ENCODE peak calls at places on chromosomes 16 and 17, in seven cellular contexts. Y is CD8-positive, alpha-beta memory T cell; J is stimulated activated CD8-positive, alpha-beta memory T cell treated with anti-CD3 and anti-CD28 coated beads, Interleukin-2, amount 100 ng/mL, for 1 hour; K is left ventricle myocardium inferior; D is bronchial epithelial cell; W is Karpas-422; F is activated naive CD4-positive, alpha-beta T cell. U is an unnamed sample.

GRCh38 chr17:81566461-81567126 is 14.4 kb upstream of the FAAP100 start:
- DNase-seq in Y (no peak), J (no peak), K (peak), D (peak), W (no peak), F (no peak), U (peak)

GRCh38 chr17:9209347-9209746 is 188.0 kb downstream of the NTN1 start:
- DNase-seq in Y (no peak), J (no peak), K (no peak), D (no peak), W (no peak), F (no peak), U (no peak)

GRCh38 chr17:34503804-34504203 is 75.6 kb upstream of the TMEM132E start:
- DNase-seq in Y (no peak), J (no peak), K (peak), D (no peak), W (no peak), F (no peak), U (no peak)

GRCh38 chr16:2449118-2449517 is 10.8 kb upstream of the TEDC2 start:
- DNase-seq in Y (no peak), J (no peak), K (no peak), D (no peak), W (no peak), F (no peak), U (no peak)

GRCh38 chr17:76440722-76441362 is 12.1 kb downstream of the UBE2O start:
- DNase-seq in Y (no peak), J (no peak), K (no peak), D (no peak), W (no peak), F (no peak), U (no peak)

GRCh38 chr17:80030730-80031410 is 4.8 kb downstream of the TBC1D16 start:
- DNase-seq in Y (no peak), J (no peak), K (no peak), D (peak), W (no peak), F (no peak), U (no peak)

GRCh38 chr16:87411375-87412271 is 19.5 kb downstream of the MAP1LC3B start:
- DNase-seq in Y (no peak), J (no peak), K (peak), D (no peak), W (no peak), F (no peak), U (no peak)

GRCh38 chr16:64412578-64413280 is 709.1 kb downstream of the CDH11 start:
- DNase-seq in Y (no peak), J (no peak), K (no peak), D (peak), W (no peak), F (no peak), U (no peak)

GRCh38 chr16:31451681-31452351 is 7.5 kb upstream of the ARMC5 start:
- DNase-seq in Y (no peak), J (no peak), K (peak), D (peak), W (peak), F (no peak), U (no peak)

GRCh38 chr17:2412561-2413021 is 11.7 kb upstream of the MNT start:
- DNase-seq in Y (no peak), J (no peak), K (no peak), D (no peak), W (no peak), F (no peak), U (no peak)

GRCh38 chr16:65523258-65523950 is 401.5 kb upstream of the CDH11 start:
- DNase-seq in Y (no peak), J (no peak), K (no peak), D (no peak), W (no peak), F (no peak), U (no peak)

GRCh38 chr16:19434584-19434983 is 16.9 kb downstream of the TMC5 start:
- DNase-seq in Y (no peak), J (no peak), K (no peak), D (no peak), W (no peak), F (no peak), U (no peak)

GRCh38 chr16:85169333-85170065 is 57.2 kb upstream of the CIBAR2 start:
- DNase-seq in Y (peak), J (no peak), K (no peak), D (no peak), W (no peak), F (no peak), U (no peak)

GRCh38 chr17:81239714-81240555 is 817 bp downstream of the NDUFAF8 start:
- DNase-seq in Y (peak), J (no peak), K (no peak), D (peak), W (peak), F (no peak), U (no peak)

GRCh38 chr16:88639231-88640038 is 1.1 kb downstream of the IL17C start:
- DNase-seq in Y (no peak), J (no peak), K (no peak), D (no peak), W (peak), F (no peak), U (no peak)

GRCh38 chr16:64398795-64399194 is 723.1 kb downstream of the CDH11 start:
- DNase-seq in Y (no peak), J (no peak), K (no peak), D (peak), W (no peak), F (no peak), U (no peak)

GRCh38 chr16:74611721-74612120 is 4.8 kb upstream of the GLG1 start:
- DNase-seq in Y (no peak), J (no peak), K (no peak), D (no peak), W (no peak), F (no peak), U (no peak)

GRCh38 chr17:43905985-43906852 is 1.1 kb downstream of the MPP2 start:
- DNase-seq in Y (peak), J (no peak), K (peak), D (no peak), W (no peak), F (peak), U (peak)